ENCODE peak calls at places on chromosomes 16 and 17, in six cellular contexts. E, R, N, U, A and M are unnamed samples. For H3K4me1, the result is how much of the 10 kb centered on the place peaks cover.

GRCh38 chr16:50881953-50882352 is 140.1 kb downstream of the CYLD start:
- DNase-seq in E (no peak), R (no peak), N (no peak), U (no peak), A (no peak), M (no peak)

GRCh38 chr17:58330997-58331814 is 2.6 kb upstream of the TSPOAP1 start:
- DNase-seq in E (no peak), R (no peak), N (peak), U (peak), A (no peak), M (no peak)

GRCh38 chr16:77849640-77850258 is 61.4 kb downstream of the VAT1L start:
- DNase-seq in E (no peak), R (no peak), N (no peak), U (no peak), A (no peak), M (no peak)

GRCh38 chr16:70652322-70652721 is 6.0 kb downstream of the IL34 start:
- DNase-seq in E (peak), R (no peak), N (no peak), U (no peak), A (no peak), M (no peak)

GRCh38 chr17:75124041-75124818 is 7.3 kb downstream of the NT5C start:
- DNase-seq in E (peak), R (peak), N (peak), U (peak), A (no peak), M (peak)

GRCh38 chr17:61399131-61400057 is at the start of gene TBX2:
- DNase-seq in E (no peak), R (no peak), N (peak), U (peak), A (peak), M (no peak)

GRCh38 chr17:1908699-1909309 is 79.0 kb downstream of the RPA1 start:
- DNase-seq in E (peak), R (peak), N (peak), U (peak), A (no peak), M (no peak)

GRCh38 chr17:15883617-15884111 is 61.3 kb upstream of the ADORA2B start:
- DNase-seq in E (no peak), R (peak), N (no peak), U (no peak), A (no peak), M (no peak)

GRCh38 chr17:6843241-6843890 is 11.8 kb upstream of the TEKT1 start:
- DNase-seq in E (peak), R (peak), N (no peak), U (no peak), A (no peak), M (no peak)

GRCh38 chr17:31058958-31059357 is 35.8 kb upstream of the NF1 start:
- DNase-seq in E (no peak), R (no peak), N (no peak), U (no peak), A (no peak), M (no peak)

GRCh38 chr16:69073181-69073669 is 32.2 kb upstream of the HAS3 start:
- DNase-seq in E (peak), R (peak), N (no peak), U (no peak), A (no peak), M (no peak)

GRCh38 chr16:57360321-57360935 is 1.8 kb downstream of the CCL22 start:
- DNase-seq in E (no peak), R (no peak), N (no peak), U (no peak), A (no peak), M (no peak)

GRCh38 chr17:79923974-79924638 is 84.9 kb upstream of the CBX4 start:
- DNase-seq in E (peak), R (peak), N (no peak), U (no peak), A (no peak), M (no peak)

GRCh38 chr16:72282338-72282737 is 110.4 kb upstream of the PMFBP1 start:
- DNase-seq in E (no peak), R (no peak), N (no peak), U (no peak), A (no peak), M (no peak)

GRCh38 chr16:68446941-68447675 is 1.2 kb downstream of the SMPD3 start:
- DNase-seq in E (no peak), R (no peak), N (peak), U (no peak), A (no peak), M (no peak)

GRCh38 chr17:18319604-18320256 is 4.6 kb downstream of the SMCR8 start:
- DNase-seq in E (peak), R (no peak), N (no peak), U (no peak), A (no peak), M (no peak)

GRCh38 chr17:40437095-40437732 is 6.0 kb upstream of the IGFBP4 start:
- DNase-seq in E (no peak), R (no peak), N (no peak), U (peak), A (no peak), M (no peak)

GRCh38 chr17:58308173-58308984 is 20.2 kb downstream of the TSPOAP1 start:
- DNase-seq in E (no peak), R (no peak), N (no peak), U (no peak), A (no peak), M (no peak)

GRCh38 chr16:85436207-85436606 is 176.9 kb upstream of the GSE1 start:
- DNase-seq in E (no peak), R (no peak), N (no peak), U (no peak), A (no peak), M (no peak)

GRCh38 chr17:37064166-37064565 is 115.4 kb downstream of the AATF start:
- DNase-seq in E (no peak), R (no peak), N (no peak), U (no peak), A (no peak), M (no peak)

GRCh38 chr16:35208001-35208935 is 1748.9 kb downstream of the TP53TG3F start:
- DNase-seq in E (no peak), R (no peak), N (no peak), U (no peak), A (no peak), M (no peak)

GRCh38 chr17:82881900-82882714 is 42.3 kb upstream of the ZNF750 start:
- DNase-seq in E (no peak), R (no peak), N (peak), U (peak), A (no peak), M (no peak)

GRCh38 chr17:43784628-43785101 is 4.4 kb downstream of the CFAP97D1 start:
- DNase-seq in E (no peak), R (no peak), N (no peak), U (no peak), A (no peak), M (no peak)

GRCh38 chr17:6755281-6755680 is 565 bp upstream of the XAF1 start:
- DNase-seq in E (no peak), R (no peak), N (no peak), U (peak), A (no peak), M (no peak)

GRCh38 chr16:64094170-64094960 is 1027.5 kb downstream of the CDH11 start:
- DNase-seq in E (no peak), R (no peak), N (no peak), U (no peak), A (no peak), M (no peak)

GRCh38 chr17:65297384-65297783 is 160.2 kb downstream of the RGS9 start:
- DNase-seq in E (no peak), R (no peak), N (no peak), U (no peak), A (no peak), M (no peak)

GRCh38 chr17:65103896-65104295 is 33.3 kb upstream of the RGS9 start:
- DNase-seq in E (no peak), R (no peak), N (no peak), U (no peak), A (no peak), M (no peak)

GRCh38 chr17:68771867-68772515 is 170.8 kb upstream of the FAM20A start:
- DNase-seq in E (peak), R (peak), N (no peak), U (no peak), A (no peak), M (no peak)

GRCh38 chr16:58501242-58502131 is 1.5 kb downstream of the NDRG4 start:
- DNase-seq in E (no peak), R (no peak), N (no peak), U (no peak), A (no peak), M (no peak)

GRCh38 chr16:58723109-58723508 is 11.0 kb downstream of the GOT2 start:
- DNase-seq in E (no peak), R (no peak), N (no peak), U (no peak), A (no peak), M (no peak)

GRCh38 chr16:85545227-85545818 is 67.8 kb upstream of the GSE1 start:
- DNase-seq in E (no peak), R (no peak), N (no peak), U (no peak), A (no peak), M (no peak)

GRCh38 chr17:39800540-39800939 is 62.8 kb downstream of the GRB7 start:
- DNase-seq in E (no peak), R (no peak), N (no peak), U (no peak), A (no peak), M (no peak)

GRCh38 chr16:58853830-58854229 is 119.7 kb upstream of the GOT2 start:
- DNase-seq in E (no peak), R (no peak), N (no peak), U (no peak), A (no peak), M (no peak)

GRCh38 chr16:68823401-68823800 is 19.9 kb upstream of the TANGO6 start:
- DNase-seq in E (no peak), R (no peak), N (no peak), U (no peak), A (no peak), M (no peak)

GRCh38 chr17:6479626-6480324 is 35.5 kb downstream of the PIMREG start:
- DNase-seq in E (no peak), R (no peak), N (no peak), U (no peak), A (no peak), M (no peak)

GRCh38 chr17:19390951-19391350 is 4.0 kb upstream of the MFAP4 start:
- DNase-seq in E (no peak), R (no peak), N (peak), U (peak), A (no peak), M (no peak)

GRCh38 chr16:83715217-83715920 is 92.4 kb upstream of the HSBP1 start:
- DNase-seq in E (peak), R (no peak), N (no peak), U (peak), A (no peak), M (no peak)

DNA sequence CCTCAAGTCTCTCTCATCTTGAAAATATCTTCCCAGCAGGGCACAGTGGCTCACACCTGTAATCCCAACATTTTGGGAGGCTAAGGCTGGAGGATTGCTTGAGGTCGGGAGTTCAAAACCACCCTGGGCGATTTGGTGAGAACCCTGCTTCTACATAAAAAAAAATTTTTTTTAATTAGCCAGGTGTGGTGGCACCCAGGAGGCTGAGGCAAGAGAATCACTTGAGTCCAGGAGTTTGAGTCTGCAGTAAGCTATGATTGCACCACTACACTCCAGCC is 13.0 kb upstream of the EEF2K start:
- DNase-seq in E (no peak), R (no peak), N (no peak), U (no peak), A (no peak), M (no peak)
- H3K27ac ChIP-seq in E (peak), R (no peak), N (peak), U (peak), A (peak), M (peak)

GRCh38 chr17:73795730-73796129 is 151.5 kb upstream of the SDK2 start:
- DNase-seq in E (no peak), R (no peak), N (peak), U (no peak), A (no peak), M (no peak)
- TF ChIP-seq CTCF in E (no peak), R (no peak), N (no peak), U (no peak), A (no peak), M (no peak)

GRCh38 chr17:81295031-81295677 is at the start of gene SLC38A10:
- DNase-seq in E (peak), R (peak), N (peak), U (peak), A (peak), M (peak)

GRCh38 chr17:81294512-81295030 is 536 bp downstream of the SLC38A10 start:
- DNase-seq in E (peak), R (no peak), N (peak), U (peak), A (no peak), M (no peak)

GRCh38 chr17:81290230-81290629 is 4.9 kb downstream of the SLC38A10 start:
- DNase-seq in E (no peak), R (no peak), N (no peak), U (no peak), A (no peak), M (no peak)

GRCh38 chr17:81291662-81292061 is 3.4 kb downstream of the SLC38A10 start:
- DNase-seq in E (peak), R (peak), N (peak), U (peak), A (no peak), M (no peak)

DNA sequence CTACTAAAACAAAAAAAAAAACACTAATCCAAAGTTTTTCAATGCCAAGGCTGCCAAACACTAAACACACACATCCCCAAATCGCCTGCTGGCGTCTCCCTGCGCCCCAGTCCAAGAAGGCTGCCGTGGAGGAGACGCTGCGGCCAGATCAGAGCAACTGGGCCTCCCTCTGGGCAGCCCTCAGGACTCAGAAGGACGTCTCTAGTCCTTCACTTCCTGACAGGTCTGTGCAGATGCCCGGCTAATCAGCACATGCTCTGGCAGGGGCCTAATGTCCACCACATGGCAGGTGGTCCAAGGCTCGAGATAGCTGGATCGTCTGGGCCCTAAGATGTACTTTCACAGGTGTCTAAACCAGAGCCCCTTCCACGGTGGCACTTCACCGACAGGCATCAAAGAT is 2.7 kb downstream of the SLC38A10 start:
- DNase-seq in E (no peak), R (no peak), N (no peak), U (no peak), A (no peak), M (no peak)
- H3K4me1 ChIP-seq in E (under half), R (under half), N (under half), U (under half), A (under half), M (under half)

DNA sequence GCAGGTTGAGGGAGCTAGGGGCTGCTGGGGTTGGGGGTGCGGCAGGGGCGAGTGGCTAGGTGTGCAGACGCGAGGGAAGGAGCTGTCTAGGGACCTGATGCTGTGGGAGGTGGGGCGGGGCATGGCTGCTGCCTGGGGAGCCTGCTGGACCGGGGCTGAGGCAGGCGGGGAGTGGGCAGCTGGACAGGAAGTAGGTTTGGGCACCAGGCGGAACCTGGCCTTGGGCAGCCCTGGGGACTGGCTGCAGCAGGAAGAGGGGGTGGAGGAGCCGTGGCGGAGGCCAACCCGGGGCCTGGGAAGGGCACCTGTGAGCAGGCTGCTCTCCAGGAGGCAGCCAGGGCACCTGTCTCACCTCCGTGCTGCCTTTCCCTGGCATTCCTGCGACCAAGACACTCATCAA is 5.9 kb upstream of the DNASE1L2 start:
- DNase-seq in E (no peak), R (no peak), N (peak), U (no peak), A (no peak), M (no peak)
- H3K27ac ChIP-seq in E (no peak), R (no peak), N (no peak), U (no peak), A (no peak), M (no peak)

DNA sequence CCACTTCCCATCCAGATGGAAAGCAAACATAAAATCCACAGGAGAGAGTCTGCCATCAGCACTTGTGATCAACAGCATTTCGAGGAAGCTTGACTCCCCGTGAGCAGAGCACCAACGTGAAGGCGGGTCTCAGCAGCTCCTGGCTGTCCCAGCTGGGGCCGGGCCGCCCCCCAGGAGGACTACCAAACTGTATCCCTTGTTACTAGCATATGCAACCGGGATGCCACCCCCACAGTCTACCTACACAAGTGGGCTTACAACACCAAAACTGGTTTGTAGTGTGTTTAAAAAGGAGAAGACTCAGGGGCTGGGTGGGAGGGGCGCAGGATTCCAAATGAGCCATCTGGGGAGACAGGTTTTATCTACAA is 121.0 kb downstream of the SLC39A11 start:
- DNase-seq in E (no peak), R (no peak), N (no peak), U (no peak), A (no peak), M (no peak)
- TF ChIP-seq CTCF in E (no peak), R (no peak), N (no peak), U (no peak), A (no peak), M (no peak)

GRCh38 chr16:87042551-87043272 is 274.5 kb downstream of the C16orf95 start:
- DNase-seq in E (no peak), R (no peak), N (no peak), U (no peak), A (no peak), M (no peak)
- H3K4me1 ChIP-seq in E (under half), R (under half), N (under half), U (under half), A (under half), M (under half)

GRCh38 chr16:4899474-4899846 is 37.5 kb downstream of the PPL start:
- DNase-seq in E (no peak), R (no peak), N (no peak), U (no peak), A (no peak), M (no peak)
- H3K27ac ChIP-seq in E (no peak), R (no peak), N (no peak), U (no peak), A (no peak), M (no peak)

GRCh38 chr17:57234252-57235092 is 21.9 kb upstream of the MSI2 start:
- DNase-seq in E (no peak), R (no peak), N (no peak), U (no peak), A (no peak), M (no peak)
- TF ChIP-seq CTCF in E (no peak), R (peak), N (no peak), U (no peak), A (no peak), M (no peak)

DNA sequence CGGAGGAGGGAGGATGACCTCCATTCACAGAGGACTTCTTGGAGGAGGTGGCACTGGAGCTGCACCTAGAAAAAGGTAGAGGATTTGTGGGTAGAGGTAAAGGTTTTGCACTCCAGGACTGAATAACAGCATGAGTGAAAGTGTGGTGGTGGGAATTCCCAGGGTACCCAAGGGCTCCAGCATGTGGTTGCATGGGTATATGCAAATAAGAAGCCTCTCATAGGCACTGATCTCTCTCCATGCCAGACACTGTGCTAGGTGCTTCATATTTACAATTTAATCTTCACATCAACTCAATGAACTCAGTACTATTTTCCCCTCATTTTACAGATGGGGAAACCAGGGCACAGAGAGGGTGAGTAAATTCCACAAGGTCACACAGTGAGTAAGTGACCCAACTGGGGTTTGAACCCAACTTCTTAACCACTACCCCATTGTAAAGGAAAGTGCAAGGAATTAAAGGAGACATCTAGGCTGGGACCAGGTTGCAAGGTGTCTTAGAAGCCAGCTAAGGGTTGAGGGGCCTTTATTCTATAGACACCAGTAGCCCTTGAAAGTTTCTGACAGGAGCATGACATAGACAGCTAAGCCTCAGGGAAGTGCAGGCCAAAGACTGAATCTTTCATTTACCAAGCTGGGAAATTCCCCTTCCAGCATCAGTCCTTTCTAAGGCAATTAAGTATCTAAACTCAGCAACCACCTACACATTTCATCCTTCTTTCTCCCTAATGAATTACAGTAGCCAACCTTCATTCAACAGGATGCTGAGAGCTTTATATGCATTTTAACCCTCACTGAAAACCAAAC is 21.3 kb downstream of the SCNN1B start:
- DNase-seq in E (no peak), R (no peak), N (no peak), U (no peak), A (no peak), M (no peak)
- H3K4me1 ChIP-seq in E (under half), R (under half), N (under half), U (under half), A (under half), M (half or more)

DNA sequence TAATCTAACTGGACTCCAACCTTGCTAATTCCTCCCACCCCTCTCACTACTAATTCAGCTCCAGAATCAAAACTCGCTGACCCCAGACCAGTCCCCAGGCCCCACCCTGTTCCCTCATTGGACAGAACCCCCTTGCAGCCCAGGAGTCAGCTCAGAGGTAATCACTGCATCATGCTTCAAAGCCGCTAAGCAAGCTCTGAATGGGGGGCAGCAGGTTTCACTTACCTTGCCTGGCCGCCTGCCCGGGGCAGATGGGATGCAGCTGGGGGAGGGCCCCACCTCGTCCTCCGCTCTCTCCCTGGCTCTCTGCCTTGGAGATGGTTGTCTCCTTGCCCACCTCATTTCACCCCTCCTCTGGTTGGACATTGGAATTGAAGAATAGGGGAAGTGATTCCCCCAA is 4.8 kb upstream of the NGFR start:
- DNase-seq in E (no peak), R (no peak), N (no peak), U (no peak), A (no peak), M (no peak)
- H3K27ac ChIP-seq in E (no peak), R (no peak), N (no peak), U (no peak), A (no peak), M (no peak)